ENCODE peak calls at places on chromosomes 4 and X, in nine cellular contexts. V, J, P, Z, I, S, O, A and L are unnamed samples.
A peak's percentile ranks its signal among the peaks of the same experiment; 100 is the strongest.

GRCh38 chr4:145557720-145558119 is 61.5 kb upstream of the MMAA start:
- DNase-seq in I (peak; percentile 52), P (peak; percentile 41), Z (no peak), A (peak; percentile 23), O (peak; percentile 40), J (no peak), V (peak; percentile 71), S (peak; percentile 57), L (peak; percentile 60)

GRCh38 chr4:152780267-152780811 is 585 bp downstream of the ARFIP1 start:
- DNase-seq in O (peak; percentile 36), J (no peak), P (no peak), A (no peak), S (no peak), Z (no peak), V (peak; percentile 41), I (no peak), L (peak; percentile 3)

GRCh38 chr4:127622923-127623754 is 9.6 kb upstream of the INTU start:
- DNase-seq in V (no peak), A (peak; percentile 46), Z (no peak), P (peak; percentile 50), I (peak; percentile 35), J (no peak), S (peak; percentile 31), O (no peak), L (peak; percentile 52)

GRCh38 chr4:99642725-99643489 is 14.7 kb downstream of the C4orf54 start:
- DNase-seq in A (no peak), V (no peak), J (peak; percentile 85), Z (no peak), I (peak; percentile 38), O (no peak), S (no peak), P (no peak), L (peak; percentile 11)

GRCh38 chr4:86307432-86307831 is 52.4 kb downstream of the MAPK10 start:
- DNase-seq in A (no peak), Z (no peak), O (no peak), S (no peak), J (no peak), V (no peak), P (no peak), I (no peak), L (no peak)

GRCh38 chr4:156837625-156838345 is 133.8 kb downstream of the PDGFC start:
- DNase-seq in P (no peak), Z (no peak), J (no peak), A (no peak), V (no peak), O (no peak), I (no peak), S (no peak), L (no peak)

GRCh38 chrX:16870095-16870860 is at the start of gene RBBP7:
- DNase-seq in I (peak; percentile 95), J (peak; percentile 85), V (peak; percentile 96), Z (peak; percentile 100), P (peak; percentile 99), A (peak; percentile 97), S (peak; percentile 93), O (peak; percentile 83), L (peak; percentile 88)

GRCh38 chr4:74038161-74039064 is at the start of gene CXCL3:
- DNase-seq in P (peak; percentile 73), Z (peak; percentile 90), I (peak; percentile 79), J (peak; percentile 11), V (peak; percentile 76), A (peak; percentile 61), O (no peak), S (peak; percentile 53), L (peak; percentile 83)

GRCh38 chr4:181181331-181181730 is 1061.9 kb upstream of the TENM3 start:
- DNase-seq in P (no peak), S (no peak), A (no peak), J (no peak), Z (no peak), O (no peak), I (no peak), V (no peak), L (no peak)

GRCh38 chrX:2595258-2595657 is 94.5 kb upstream of the DHRSX start:
- DNase-seq in Z (no peak), P (no peak), V (no peak), S (no peak), O (no peak), J (no peak), A (no peak), I (no peak), L (no peak)

GRCh38 chrX:79263550-79263949 is 103.6 kb downstream of the ITM2A start:
- DNase-seq in S (no peak), V (no peak), J (no peak), P (no peak), I (no peak), Z (no peak), O (no peak), A (no peak), L (no peak)

GRCh38 chr4:125313497-125313896 is 1.3 kb upstream of the FAT4 start:
- DNase-seq in Z (no peak), J (no peak), O (no peak), A (peak; percentile 39), S (peak; percentile 63), V (peak; percentile 63), I (no peak), P (peak; percentile 45), L (peak; percentile 17)

GRCh38 chr4:131370846-131371245 is 1778.2 kb upstream of the PCDH10 start:
- DNase-seq in J (no peak), I (no peak), A (no peak), V (no peak), O (no peak), S (no peak), Z (no peak), P (no peak), L (no peak)

GRCh38 chrX:129013574-129013973 is 509.7 kb downstream of the SMARCA1 start:
- DNase-seq in A (no peak), S (no peak), Z (no peak), P (no peak), O (no peak), I (no peak), V (peak; percentile 8), J (no peak), L (no peak)

GRCh38 chrX:7215842-7216241 is 67.9 kb upstream of the PUDP start:
- DNase-seq in P (no peak), S (no peak), Z (no peak), V (no peak), A (no peak), I (no peak), O (no peak), J (no peak), L (no peak)

GRCh38 chr4:1210241-1210841 is 38.0 kb upstream of the SPON2 start:
- DNase-seq in J (no peak), P (no peak), A (no peak), V (no peak), I (peak; percentile 39), Z (no peak), S (no peak), O (no peak), L (no peak)

GRCh38 chrX:57583477-57583876 is 8.3 kb upstream of the ZXDB start:
- DNase-seq in S (no peak), V (no peak), J (no peak), A (no peak), O (no peak), I (no peak), Z (no peak), P (no peak), L (no peak)

GRCh38 chr4:100288811-100289529 is 98.7 kb upstream of the DDIT4L start:
- DNase-seq in I (no peak), A (no peak), Z (no peak), P (no peak), O (no peak), J (no peak), S (no peak), V (no peak), L (no peak)

GRCh38 chr4:145216532-145216931 is 36.1 kb upstream of the OTUD4 start:
- DNase-seq in S (no peak), P (no peak), J (no peak), I (no peak), A (no peak), V (no peak), O (no peak), Z (no peak), L (no peak)

GRCh38 chr4:5033266-5033945 is 14.1 kb upstream of the CYTL1 start:
- DNase-seq in V (no peak), I (no peak), J (no peak), O (no peak), S (no peak), P (no peak), A (no peak), Z (no peak), L (peak; percentile 8)

GRCh38 chrX:71989768-71990167 is 79.1 kb downstream of the NHSL2 start:
- DNase-seq in S (no peak), V (no peak), I (no peak), J (peak; percentile 15), Z (no peak), P (no peak), A (no peak), O (no peak), L (no peak)

GRCh38 chr4:14368391-14368790 is 633.9 kb upstream of the CPEB2 start:
- DNase-seq in S (no peak), Z (no peak), O (peak; percentile 30), J (no peak), V (no peak), I (no peak), P (no peak), A (no peak), L (no peak)

GRCh38 chr4:43374352-43374751 is 481.8 kb downstream of the GRXCR1 start:
- DNase-seq in P (no peak), A (no peak), I (no peak), V (peak; percentile 43), S (no peak), Z (no peak), J (no peak), O (no peak), L (no peak)
- TF ChIP-seq CTCF in P (no peak), A (no peak), I (no peak), V (no peak), S (no peak), Z (no peak), J (no peak), O (no peak), L (no peak)

GRCh38 chr4:129167640-129168260 is 71.8 kb downstream of the C4orf33 start:
- DNase-seq in Z (no peak), P (peak; percentile 43), V (no peak), J (no peak), O (no peak), A (peak; percentile 21), S (no peak), I (peak; percentile 15), L (peak; percentile 30)
- TF ChIP-seq CTCF in Z (no peak), P (no peak), V (peak; percentile 15), J (no peak), O (no peak), A (peak; percentile 51), S (no peak), I (no peak), L (no peak)

GRCh38 chr4:104451573-104451972 is 43.1 kb downstream of the CXXC4 start:
- DNase-seq in V (peak; percentile 18), A (no peak), I (no peak), Z (no peak), O (no peak), S (peak; percentile 4), P (no peak), J (no peak), L (no peak)
- TF ChIP-seq CTCF in V (peak; percentile 58), A (peak; percentile 50), I (peak; percentile 23), Z (peak; percentile 30), O (peak; percentile 55), S (no peak), P (no peak), J (no peak), L (peak; percentile 16)

DNA sequence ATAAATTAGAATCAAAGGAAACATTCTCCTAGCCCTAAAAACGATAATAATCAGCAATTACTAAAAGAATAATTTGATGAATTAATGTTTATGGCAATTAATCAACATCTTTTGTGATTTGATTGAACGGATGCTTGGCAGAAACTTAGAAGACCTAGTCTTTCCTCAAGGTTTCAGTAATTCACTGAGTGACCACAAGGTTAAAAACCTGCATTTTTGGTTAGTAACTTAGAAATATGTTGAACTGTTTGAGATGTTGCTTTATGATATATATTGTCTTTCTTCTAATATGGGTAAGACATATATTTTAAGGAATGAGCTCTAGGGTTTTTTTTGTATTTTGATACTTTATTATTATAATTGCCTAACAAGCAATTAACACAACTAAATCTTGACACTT is 793.0 kb upstream of the NDST4 start:
- DNase-seq in J (no peak), I (no peak), V (no peak), A (no peak), Z (no peak), O (no peak), P (no peak), S (no peak), L (no peak)
- TF ChIP-seq CTCF in J (no peak), I (no peak), V (no peak), A (peak; percentile 25), Z (no peak), O (peak; percentile 15), P (peak; percentile 41), S (no peak), L (no peak)